ENCODE peak calls at places on chromosomes 6 and 20, in ten cellular contexts. S is WTC11; Q is HL-60; U is cardiac muscle cell; Y is fibroblast of lung; R is H9; C is astrocyte of the spinal cord; I is left ventricle myocardium inferior; J is ascending aorta; N is CD8-positive, alpha-beta T cell. V is an unnamed sample.

GRCh38 chr6:11033825-11034224 is 10.3 kb downstream of the ELOVL2 start:
- DNase-seq in S (no peak), Q (no peak), U (peak), Y (peak), R (no peak), C (peak), I (no peak), J (no peak), N (no peak), V (peak)

GRCh38 chr6:157148391-157149323 is 174.7 kb downstream of the TMEM242 start:
- DNase-seq in S (no peak), Q (no peak), U (peak), Y (peak), R (no peak), C (peak), I (peak), J (peak), N (no peak), V (peak)

GRCh38 chr6:157721431-157722229 is 101.4 kb upstream of the SNX9 start:
- DNase-seq in S (no peak), Q (no peak), U (no peak), Y (no peak), R (no peak), C (no peak), I (no peak), J (no peak), N (no peak), V (no peak)

GRCh38 chr6:20084411-20084810 is 127.9 kb downstream of the MBOAT1 start:
- DNase-seq in S (no peak), Q (no peak), U (no peak), Y (no peak), R (no peak), C (no peak), I (no peak), J (no peak), N (no peak), V (no peak)

GRCh38 chr6:170095273-170095976 is 195.5 kb downstream of the DLL1 start:
- DNase-seq in S (no peak), Q (no peak), U (no peak), Y (no peak), R (peak), C (no peak), I (no peak), J (peak), N (no peak), V (no peak)

GRCh38 chr20:21340991-21341722 is 38.0 kb downstream of the XRN2 start:
- DNase-seq in S (no peak), Q (no peak), U (no peak), Y (no peak), R (no peak), C (no peak), I (no peak), J (no peak), N (no peak), V (no peak)

GRCh38 chr6:15501806-15502450 is 160.9 kb downstream of the DTNBP1 start:
- DNase-seq in S (no peak), Q (no peak), U (peak), Y (peak), R (no peak), C (peak), I (peak), J (no peak), N (no peak), V (peak)

GRCh38 chr20:3729811-3730550 is 2.5 kb upstream of the HSPA12B start:
- DNase-seq in S (no peak), Q (no peak), U (no peak), Y (no peak), R (peak), C (no peak), I (peak), J (no peak), N (no peak), V (no peak)

GRCh38 chr20:2619961-2620595 is 32.4 kb upstream of the NOP56 start:
- DNase-seq in S (no peak), Q (no peak), U (peak), Y (peak), R (no peak), C (no peak), I (no peak), J (no peak), N (no peak), V (no peak)

GRCh38 chr6:1570848-1571247 is 38.9 kb upstream of the FOXC1 start:
- DNase-seq in S (no peak), Q (no peak), U (no peak), Y (no peak), R (no peak), C (no peak), I (no peak), J (no peak), N (no peak), V (no peak)

GRCh38 chr6:157613011-157613522 is 210.0 kb upstream of the SNX9 start:
- DNase-seq in S (no peak), Q (no peak), U (peak), Y (peak), R (no peak), C (peak), I (no peak), J (no peak), N (no peak), V (peak)

GRCh38 chr6:85456782-85457181 is 6.9 kb downstream of the NT5E start:
- DNase-seq in S (no peak), Q (no peak), U (no peak), Y (no peak), R (no peak), C (no peak), I (no peak), J (no peak), N (no peak), V (no peak)

GRCh38 chr6:91149246-91149645 is 562.4 kb upstream of the MAP3K7 start:
- DNase-seq in S (no peak), Q (no peak), U (peak), Y (peak), R (no peak), C (no peak), I (no peak), J (no peak), N (no peak), V (no peak)

GRCh38 chr6:82072113-82072512 is 175.4 kb downstream of the IBTK start:
- DNase-seq in S (no peak), Q (no peak), U (no peak), Y (peak), R (no peak), C (peak), I (no peak), J (no peak), N (no peak), V (no peak)

GRCh38 chr6:79949235-79949634 is 1.9 kb upstream of the ELOVL4 start:
- DNase-seq in S (peak), Q (peak), U (peak), Y (peak), R (peak), C (peak), I (no peak), J (peak), N (peak), V (peak)

GRCh38 chr20:53126185-53126584 is 154.0 kb downstream of the TSHZ2 start:
- DNase-seq in S (no peak), Q (no peak), U (no peak), Y (peak), R (no peak), C (no peak), I (no peak), J (no peak), N (no peak), V (no peak)

GRCh38 chr20:29873946-29874345 is 1383.5 kb upstream of the DEFB115 start:
- DNase-seq in S (peak), Q (peak), U (peak), Y (peak), R (peak), C (peak), I (peak), J (peak), N (peak), V (no peak)

GRCh38 chr6:52994789-52995078 is 350 bp downstream of the GSTA4 start:
- DNase-seq in S (peak), Q (no peak), U (no peak), Y (peak), R (no peak), C (no peak), I (peak), J (peak), N (peak), V (no peak)

GRCh38 chr6:156781882-156782631 is 4.9 kb downstream of the ARID1B start:
- DNase-seq in S (no peak), Q (no peak), U (no peak), Y (no peak), R (no peak), C (peak), I (no peak), J (no peak), N (no peak), V (no peak)

GRCh38 chr6:18323935-18324707 is 59.8 kb upstream of the DEK start:
- DNase-seq in S (no peak), Q (peak), U (peak), Y (peak), R (no peak), C (peak), I (no peak), J (no peak), N (peak), V (no peak)

GRCh38 chr20:8790442-8791074 is 278.3 kb upstream of the PLCB4 start:
- DNase-seq in S (peak), Q (peak), U (peak), Y (peak), R (no peak), C (peak), I (no peak), J (peak), N (no peak), V (no peak)

GRCh38 chr6:43306086-43306485 is 2.5 kb downstream of the CRIP3 start:
- DNase-seq in S (no peak), Q (no peak), U (no peak), Y (no peak), R (no peak), C (no peak), I (no peak), J (no peak), N (no peak), V (no peak)

GRCh38 chr6:121143476-121143875 is 190.8 kb downstream of the TBC1D32 start:
- DNase-seq in S (no peak), Q (no peak), U (no peak), Y (peak), R (no peak), C (no peak), I (no peak), J (no peak), N (no peak), V (no peak)

GRCh38 chr6:139539852-139540251 is 165.4 kb upstream of the CITED2 start:
- DNase-seq in S (peak), Q (no peak), U (peak), Y (peak), R (peak), C (peak), I (peak), J (peak), N (no peak), V (no peak)

GRCh38 chr6:136123464-136123863 is 126.6 kb downstream of the MTFR2 start:
- DNase-seq in S (no peak), Q (no peak), U (peak), Y (peak), R (no peak), C (no peak), I (no peak), J (no peak), N (no peak), V (peak)

GRCh38 chr6:135576055-135576454 is 78.5 kb upstream of the AHI1 start:
- DNase-seq in S (no peak), Q (no peak), U (peak), Y (peak), R (no peak), C (peak), I (no peak), J (no peak), N (no peak), V (peak)

GRCh38 chr20:50932016-50932338 is 740 bp upstream of the ADNP start:
- DNase-seq in S (no peak), Q (no peak), U (no peak), Y (no peak), R (no peak), C (no peak), I (no peak), J (no peak), N (no peak), V (no peak)
- TF ChIP-seq CTCF in S (no peak), Q (no peak), U (no peak), Y (no peak), R (no peak), C (no peak), I (no peak), J (no peak), N (no peak), V (no peak)

DNA sequence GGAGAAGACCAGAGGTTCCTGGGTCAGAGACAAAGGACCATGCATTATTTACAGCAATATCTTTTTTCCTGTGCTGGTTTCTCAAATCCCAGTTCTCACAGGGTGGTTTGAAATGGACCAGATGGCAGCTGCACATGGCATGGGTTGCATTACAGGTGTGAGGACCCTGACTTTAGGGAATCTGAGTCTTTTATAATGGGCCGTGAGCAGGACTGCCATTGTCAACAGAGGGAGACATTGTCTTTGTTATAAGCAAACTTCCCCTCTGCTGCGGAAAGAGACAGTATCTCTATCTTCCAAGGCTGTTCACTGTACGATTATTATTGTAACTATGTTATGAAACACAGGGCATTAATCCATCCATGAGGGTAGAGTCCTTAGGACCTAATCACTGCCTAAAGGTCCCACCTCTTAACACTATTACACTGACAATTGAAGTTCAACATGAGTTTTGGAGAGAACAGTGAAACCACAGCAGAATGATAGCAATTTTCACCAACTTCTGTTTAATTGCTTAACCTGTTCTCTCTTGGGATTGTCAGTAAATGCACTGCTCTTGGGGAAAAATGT is 156.1 kb upstream of the AGPAT4 start:
- DNase-seq in S (no peak), Q (no peak), U (peak), Y (no peak), R (no peak), C (no peak), I (no peak), J (no peak), N (no peak), V (no peak)
- TF ChIP-seq CTCF in S (no peak), Q (no peak), U (peak), Y (peak), R (peak), C (peak), I (peak), J (no peak), N (no peak), V (no peak)

GRCh38 chr6:125904871-125905270 is 51.7 kb upstream of the HINT3 start:
- DNase-seq in S (no peak), Q (no peak), U (no peak), Y (peak), R (no peak), C (peak), I (no peak), J (no peak), N (no peak), V (no peak)

GRCh38 chr6:125899726-125900182 is 56.8 kb upstream of the HINT3 start:
- DNase-seq in S (no peak), Q (no peak), U (no peak), Y (no peak), R (peak), C (no peak), I (no peak), J (no peak), N (no peak), V (no peak)
- TF ChIP-seq CTCF in S (no peak), Q (no peak), U (no peak), Y (no peak), R (peak), C (no peak), I (no peak), J (no peak), N (no peak), V (no peak)

GRCh38 chr6:117169060-117169635 is 96.2 kb upstream of the VGLL2 start:
- DNase-seq in S (no peak), Q (no peak), U (no peak), Y (no peak), R (no peak), C (no peak), I (no peak), J (no peak), N (no peak), V (no peak)

GRCh38 chr6:117168296-117169059 is 96.9 kb upstream of the VGLL2 start:
- DNase-seq in S (no peak), Q (no peak), U (no peak), Y (no peak), R (no peak), C (no peak), I (no peak), J (no peak), N (no peak), V (no peak)

GRCh38 chr6:117169781-117170281 is 95.5 kb upstream of the VGLL2 start:
- DNase-seq in S (no peak), Q (no peak), U (no peak), Y (no peak), R (no peak), C (no peak), I (no peak), J (no peak), N (no peak), V (no peak)

GRCh38 chr6:117165921-117166499 is 99.3 kb upstream of the VGLL2 start:
- DNase-seq in S (no peak), Q (no peak), U (no peak), Y (no peak), R (no peak), C (no peak), I (no peak), J (no peak), N (no peak), V (no peak)

GRCh38 chr6:117167520-117168271 is 97.7 kb upstream of the VGLL2 start:
- DNase-seq in S (peak), Q (no peak), U (no peak), Y (peak), R (peak), C (peak), I (no peak), J (no peak), N (no peak), V (no peak)
- TF ChIP-seq CTCF in S (no peak), Q (no peak), U (no peak), Y (no peak), R (peak), C (no peak), I (no peak), J (no peak), N (no peak), V (no peak)

DNA sequence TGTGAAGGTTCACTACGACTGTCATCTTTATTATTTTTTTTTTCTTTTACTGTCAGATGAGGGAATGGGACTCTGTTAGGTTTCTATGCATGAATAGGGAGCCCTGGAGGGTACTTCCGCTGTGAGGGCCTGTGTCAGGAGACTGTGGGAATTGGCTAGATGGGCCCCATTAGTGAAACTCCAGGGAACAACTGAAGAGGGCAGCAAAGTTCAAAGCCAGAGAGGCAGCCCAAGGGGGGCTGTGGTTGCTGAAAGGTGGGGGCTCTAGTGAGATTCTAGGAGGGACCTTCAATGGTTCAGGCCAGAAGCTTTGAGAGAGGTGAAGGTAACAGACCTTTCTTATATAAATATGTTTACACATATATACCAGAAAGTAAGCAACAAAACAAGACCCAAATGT is 13.2 kb upstream of the EPB41L1 start:
- DNase-seq in S (no peak), Q (no peak), U (no peak), Y (no peak), R (no peak), C (no peak), I (no peak), J (no peak), N (no peak), V (no peak)
- TF ChIP-seq CTCF in S (no peak), Q (no peak), U (no peak), Y (no peak), R (peak), C (no peak), I (no peak), J (no peak), N (no peak), V (no peak)

GRCh38 chr20:45801851-45802250 is 10.1 kb downstream of the DNTTIP1 start:
- DNase-seq in S (no peak), Q (no peak), U (no peak), Y (no peak), R (no peak), C (no peak), I (no peak), J (no peak), N (no peak), V (no peak)

GRCh38 chr20:45796336-45797070 is 4.7 kb downstream of the DNTTIP1 start:
- DNase-seq in S (no peak), Q (no peak), U (no peak), Y (no peak), R (no peak), C (no peak), I (no peak), J (no peak), N (no peak), V (no peak)

DNA sequence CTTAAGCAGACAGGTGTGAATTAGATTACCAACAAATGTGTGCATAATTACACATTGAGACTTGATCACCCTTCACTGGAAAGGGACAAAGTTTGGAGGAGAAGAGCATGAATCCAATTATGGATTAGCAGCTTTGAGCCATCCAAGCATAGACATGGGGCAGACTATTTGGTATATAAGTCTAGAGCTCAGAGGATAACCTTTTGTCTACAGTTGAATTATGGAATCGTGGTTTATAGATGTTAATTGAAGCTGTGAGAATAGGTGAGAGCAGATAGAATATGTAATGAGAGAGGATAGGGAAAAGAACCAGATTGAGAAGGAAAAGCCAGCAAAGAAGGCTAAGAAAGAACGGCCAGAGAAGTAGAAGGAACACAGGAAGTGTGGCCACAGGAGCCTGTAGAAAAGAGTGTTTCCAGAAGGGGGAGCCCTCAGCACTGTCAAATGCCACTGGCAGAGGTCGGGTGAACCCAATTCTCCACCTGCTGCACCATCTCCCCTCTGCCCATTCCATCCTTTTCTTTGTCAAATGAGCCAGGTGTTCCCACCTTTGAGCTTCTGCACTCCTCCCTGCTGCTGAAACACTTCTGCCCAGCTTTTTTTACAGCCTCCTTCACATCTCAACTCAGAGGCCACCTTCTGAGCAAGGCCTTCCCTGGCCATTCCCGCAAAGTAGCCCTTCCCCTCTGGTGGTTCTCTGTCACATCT is 7.3 kb downstream of the DNTTIP1 start:
- DNase-seq in S (peak), Q (peak), U (peak), Y (no peak), R (peak), C (peak), I (no peak), J (peak), N (peak), V (no peak)
- TF ChIP-seq CTCF in S (peak), Q (peak), U (peak), Y (peak), R (peak), C (peak), I (peak), J (peak), N (peak), V (peak)

DNA sequence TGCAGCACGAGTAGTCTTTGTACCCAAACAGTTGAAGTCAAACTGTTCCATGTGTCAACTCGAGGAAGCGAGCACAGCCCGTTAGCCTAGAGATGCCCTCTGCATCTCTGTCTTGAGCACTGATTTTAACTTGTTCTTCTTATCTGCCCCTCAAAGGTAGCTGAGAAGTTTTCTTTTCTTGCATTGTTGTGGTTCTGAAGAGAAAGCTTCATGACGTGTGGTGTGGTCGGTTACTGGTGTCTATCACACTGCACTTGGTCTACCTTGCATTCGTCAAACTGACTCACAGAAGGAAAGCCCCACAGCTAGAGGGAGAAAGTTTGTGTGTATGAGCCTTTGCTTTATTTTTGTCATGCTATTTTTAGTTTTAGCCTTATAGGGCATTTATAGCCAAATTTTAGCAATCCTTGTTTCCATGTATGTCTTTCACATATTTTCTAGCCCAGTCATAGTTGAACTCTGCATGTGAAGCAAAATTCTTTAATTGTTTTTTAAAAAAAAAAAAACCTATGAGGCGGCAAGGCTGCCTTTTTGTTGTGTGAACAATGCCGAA is 115.1 kb downstream of the JAG1 start:
- DNase-seq in S (no peak), Q (no peak), U (peak), Y (peak), R (no peak), C (peak), I (no peak), J (peak), N (peak), V (peak)
- TF ChIP-seq CTCF in S (no peak), Q (no peak), U (peak), Y (peak), R (no peak), C (peak), I (peak), J (no peak), N (no peak), V (peak)